ENCODE peak calls at places on chromosomes 3 and 15, in four cellular contexts. A, E, N and J are unnamed samples.

GRCh38 chr3:180980612-180981011 is 8.9 kb downstream of the DNAJC19 start:
- DNase-seq in E (no peak), A (no peak), N (no peak), J (no peak)

GRCh38 chr15:39291036-39291435 is 289.8 kb upstream of the THBS1 start:
- DNase-seq in E (no peak), A (no peak), N (no peak), J (no peak)

GRCh38 chr3:65379223-65379622 is 659.5 kb downstream of the MAGI1 start:
- DNase-seq in A (no peak), N (no peak), E (no peak), J (peak)

GRCh38 chr3:69252631-69253030 is 130.2 kb upstream of the LMOD3 start:
- DNase-seq in N (no peak), E (no peak), A (no peak), J (no peak)

GRCh38 chr3:157251685-157252084 is 91.7 kb upstream of the CCNL1 start:
- DNase-seq in E (no peak), N (no peak), A (no peak), J (no peak)

GRCh38 chr3:194142156-194142910 is 6.4 kb downstream of the HES1 start:
- DNase-seq in E (peak), A (no peak), N (no peak), J (no peak)

GRCh38 chr3:65078748-65079147 is 390.9 kb upstream of the ADAMTS9 start:
- DNase-seq in A (no peak), E (no peak), N (no peak), J (no peak)

GRCh38 chr15:62644216-62644873 is 398.2 kb upstream of the TPM1 start:
- DNase-seq in E (no peak), N (no peak), A (no peak), J (no peak)

GRCh38 chr3:133937756-133938601 is 42.3 kb upstream of the RAB6B start:
- DNase-seq in E (no peak), A (no peak), N (no peak), J (no peak)

GRCh38 chr15:69265347-69265955 is 33.3 kb upstream of the PAQR5 start:
- DNase-seq in N (no peak), E (no peak), A (no peak), J (no peak)

GRCh38 chr3:180252683-180253082 is 215.9 kb upstream of the PEX5L start:
- DNase-seq in E (no peak), A (no peak), N (no peak), J (no peak)

GRCh38 chr15:70198441-70199123 is 100.9 kb upstream of the TLE3 start:
- DNase-seq in A (no peak), E (peak), N (no peak), J (no peak)

GRCh38 chr3:81378552-81379288 is 382.7 kb downstream of the GBE1 start:
- DNase-seq in E (no peak), N (no peak), A (no peak), J (no peak)

GRCh38 chr3:12891391-12891984 is 50.1 kb upstream of the RPL32 start:
- DNase-seq in N (no peak), A (no peak), E (no peak), J (no peak)

GRCh38 chr15:99974246-99974645 is 241.0 kb upstream of the LYSMD4 start:
- DNase-seq in A (no peak), N (no peak), E (no peak), J (no peak)

GRCh38 chr3:179093807-179094206 is 22.2 kb upstream of the ZMAT3 start:
- DNase-seq in E (no peak), N (no peak), A (no peak), J (no peak)

GRCh38 chr15:91855684-91856553 is 2.4 kb downstream of the SLCO3A1 start:
- DNase-seq in E (no peak), A (no peak), N (no peak), J (peak)

GRCh38 chr3:5568451-5568850 is 380.9 kb downstream of the EDEM1 start:
- DNase-seq in A (no peak), N (no peak), E (no peak), J (no peak)